ENCODE peak calls at places on chromosomes 7 and 10, in seven cellular contexts. W, P, C, G, Y, U and L are unnamed samples.

GRCh38 chr10:51524041-51524440 is 175.4 kb downstream of the CSTF2T start:
- DNase-seq in W (no peak), P (no peak), C (peak; percentile 52), G (no peak), Y (no peak), U (no peak), L (peak; percentile 79)

GRCh38 chr10:133475821-133476640 is 22.3 kb downstream of the SCART1 start:
- DNase-seq in W (no peak), P (no peak), C (no peak), G (no peak), Y (no peak), U (no peak), L (no peak)

GRCh38 chr7:27802977-27803376 is 63.0 kb downstream of the TAX1BP1 start:
- DNase-seq in W (no peak), P (no peak), C (no peak), G (no peak), Y (no peak), U (no peak), L (no peak)

GRCh38 chr7:98423043-98423442 is 22.2 kb upstream of the BAIAP2L1 start:
- DNase-seq in W (peak; percentile 78), P (no peak), C (peak; percentile 39), G (no peak), Y (no peak), U (no peak), L (peak; percentile 30)

GRCh38 chr10:123229927-123230630 is 75.9 kb downstream of the BUB3 start:
- DNase-seq in W (no peak), P (peak; percentile 27), C (no peak), G (no peak), Y (no peak), U (no peak), L (no peak)

GRCh38 chr10:86260564-86260963 is 106.0 kb downstream of the GRID1 start:
- DNase-seq in W (peak; percentile 29), P (no peak), C (no peak), G (no peak), Y (peak; percentile 5), U (no peak), L (no peak)

GRCh38 chr10:132479024-132479602 is 58.5 kb upstream of the INPP5A start:
- DNase-seq in W (peak; percentile 18), P (no peak), C (no peak), G (no peak), Y (no peak), U (no peak), L (no peak)

GRCh38 chr10:48710647-48711046 is 26.0 kb downstream of the WDFY4 start:
- DNase-seq in W (no peak), P (no peak), C (no peak), G (no peak), Y (no peak), U (no peak), L (no peak)

GRCh38 chr7:130906575-130906974 is 172.6 kb upstream of the KLF14 start:
- DNase-seq in W (no peak), P (no peak), C (no peak), G (no peak), Y (no peak), U (no peak), L (peak; percentile 15)

GRCh38 chr10:87544750-87545149 is 40.1 kb downstream of the MINPP1 start:
- DNase-seq in W (no peak), P (no peak), C (no peak), G (no peak), Y (no peak), U (no peak), L (no peak)

GRCh38 chr10:114491419-114491818 is 87.1 kb upstream of the AFAP1L2 start:
- DNase-seq in W (no peak), P (no peak), C (no peak), G (no peak), Y (no peak), U (no peak), L (no peak)

GRCh38 chr7:1290262-1291039 is 57.8 kb downstream of the UNCX start:
- DNase-seq in W (peak; percentile 32), P (no peak), C (peak; percentile 22), G (no peak), Y (peak; percentile 54), U (no peak), L (no peak)

GRCh38 chr10:52348037-52348564 is 34.0 kb downstream of the DKK1 start:
- DNase-seq in W (no peak), P (no peak), C (no peak), G (no peak), Y (no peak), U (no peak), L (no peak)

GRCh38 chr10:69600761-69601330 is 27.6 kb upstream of the NEUROG3 start:
- DNase-seq in W (no peak), P (no peak), C (no peak), G (no peak), Y (no peak), U (no peak), L (no peak)

GRCh38 chr10:4254101-4254994 is 469.3 kb upstream of the KLF6 start:
- DNase-seq in W (no peak), P (no peak), C (peak; percentile 83), G (no peak), Y (no peak), U (no peak), L (peak; percentile 99)

GRCh38 chr10:7580520-7580919 is 86.2 kb downstream of the ITIH5 start:
- DNase-seq in W (peak; percentile 36), P (no peak), C (no peak), G (no peak), Y (no peak), U (no peak), L (no peak)

GRCh38 chr10:6707329-6707728 is 127.3 kb upstream of the PRKCQ start:
- DNase-seq in W (no peak), P (no peak), C (no peak), G (no peak), Y (no peak), U (no peak), L (no peak)

GRCh38 chr10:102196893-102197292 is 29.2 kb upstream of the ELOVL3 start:
- DNase-seq in W (no peak), P (no peak), C (no peak), G (no peak), Y (no peak), U (no peak), L (peak; percentile 23)

GRCh38 chr10:34811968-34812514 is 3.1 kb downstream of the PARD3 start:
- DNase-seq in W (no peak), P (no peak), C (peak; percentile 38), G (no peak), Y (no peak), U (no peak), L (peak; percentile 43)

GRCh38 chr10:97454330-97455036 is 8.5 kb downstream of the ZDHHC16 start:
- DNase-seq in W (no peak), P (no peak), C (peak; percentile 6), G (no peak), Y (no peak), U (no peak), L (peak; percentile 34)

GRCh38 chr10:6786579-6787031 is 206.5 kb upstream of the PRKCQ start:
- DNase-seq in W (no peak), P (peak; percentile 12), C (peak; percentile 39), G (no peak), Y (no peak), U (no peak), L (peak; percentile 79)

GRCh38 chr7:91082854-91083495 is 181.3 kb upstream of the FZD1 start:
- DNase-seq in W (no peak), P (no peak), C (peak; percentile 42), G (peak; percentile 11), Y (no peak), U (no peak), L (peak; percentile 62)

GRCh38 chr10:119500796-119501195 is 41.7 kb downstream of the RGS10 start:
- DNase-seq in W (no peak), P (no peak), C (no peak), G (no peak), Y (no peak), U (no peak), L (no peak)

GRCh38 chr10:124447741-124448466 is 1.9 kb downstream of the NKX1-2 start:
- DNase-seq in W (peak; percentile 60), P (no peak), C (no peak), G (no peak), Y (peak; percentile 54), U (no peak), L (no peak)

DNA sequence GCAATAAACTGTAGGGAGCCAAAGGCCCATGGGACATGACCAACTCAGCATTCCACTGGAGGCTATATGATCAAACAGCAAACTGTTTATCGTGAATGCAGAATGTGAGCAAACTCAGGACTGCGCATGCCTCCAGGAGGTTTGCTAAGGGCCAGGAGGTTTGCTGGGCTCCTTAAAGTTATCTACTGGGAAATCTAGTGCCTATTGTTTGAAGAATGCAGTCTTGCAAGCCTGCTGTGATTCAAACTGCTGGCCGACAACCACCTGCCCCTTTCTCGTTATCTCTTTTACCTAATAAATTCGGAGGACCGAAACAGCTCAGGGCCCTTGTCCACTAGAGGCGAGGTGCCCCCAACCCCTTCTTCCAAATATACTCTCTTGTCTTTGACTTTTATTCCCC is 404.1 kb downstream of the KCNMA1 start:
- DNase-seq in W (peak; percentile 68), P (peak; percentile 84), C (no peak), G (no peak), Y (no peak), U (no peak), L (no peak)
- H3K4me2 ChIP-seq in W (no peak overlapping the region), P (no peak overlapping the region), C (no peak overlapping the region), G (no peak overlapping the region), Y (no peak overlapping the region), U (no peak overlapping the region), L (no peak overlapping the region)

DNA sequence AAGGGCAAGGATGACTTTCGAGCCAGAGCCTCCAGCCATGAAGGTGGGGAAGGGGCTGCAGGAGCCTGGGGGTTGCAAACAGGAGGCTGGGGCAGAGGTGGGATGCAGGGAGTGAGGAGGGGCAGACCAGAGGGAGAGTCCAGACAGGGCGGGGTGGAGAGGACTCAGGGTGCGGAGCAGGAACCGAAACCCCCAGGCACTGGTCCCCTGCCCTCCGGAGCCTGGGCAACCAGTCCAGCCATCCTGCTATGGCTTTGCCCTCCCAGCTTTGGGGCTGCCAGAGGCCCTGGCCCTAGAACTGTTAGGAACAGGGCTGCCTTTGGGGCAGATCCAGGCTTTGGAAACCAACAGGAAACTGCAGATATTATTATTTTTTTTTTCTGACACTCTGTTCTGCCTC is 24.2 kb downstream of the GHRHR start:
- DNase-seq in W (no peak), P (no peak), C (no peak), G (no peak), Y (no peak), U (no peak), L (no peak)
- H2BK5ac ChIP-seq in W (no peak overlapping the region), P (no peak overlapping the region), C (no peak overlapping the region), G (peak overlapping the region; percentile 83), Y (no peak overlapping the region), U (peak overlapping the region; percentile 60), L (no peak overlapping the region)

GRCh38 chr7:151117041-151117440 is 30.8 kb downstream of the AGAP3 start:
- DNase-seq in W (no peak), P (no peak), C (no peak), G (no peak), Y (no peak), U (no peak), L (no peak)
- H3K4me2 ChIP-seq in W (no peak overlapping the region), P (no peak overlapping the region), C (no peak overlapping the region), G (no peak overlapping the region), Y (no peak overlapping the region), U (no peak overlapping the region), L (no peak overlapping the region)

GRCh38 chr7:128662091-128662490 is 10.0 kb upstream of the GARIN1A start:
- DNase-seq in W (no peak), P (no peak), C (no peak), G (no peak), Y (no peak), U (no peak), L (no peak)

GRCh38 chr7:128660596-128660995 is 11.5 kb upstream of the GARIN1A start:
- DNase-seq in W (no peak), P (no peak), C (no peak), G (no peak), Y (no peak), U (no peak), L (no peak)

GRCh38 chr7:128661446-128661845 is 10.6 kb upstream of the GARIN1A start:
- DNase-seq in W (no peak), P (no peak), C (no peak), G (no peak), Y (no peak), U (no peak), L (no peak)

GRCh38 chr7:128665057-128665456 is 7.0 kb upstream of the GARIN1A start:
- DNase-seq in W (no peak), P (no peak), C (no peak), G (no peak), Y (no peak), U (no peak), L (no peak)
- H2BK5ac ChIP-seq in W (no peak overlapping the region), P (no peak overlapping the region), C (no peak overlapping the region), G (no peak overlapping the region), Y (no peak overlapping the region), U (no peak overlapping the region), L (no peak overlapping the region)